ENCODE peak calls at places on chromosomes 2 and 18, in ten cellular contexts. Q, O, A, S, X, T, M, Z, G and Y are unnamed samples.

GRCh38 chr2:38099096-38099997 is 23.4 kb upstream of the CYP1B1 start:
- DNase-seq in X (no peak), T (no peak), Z (no peak), O (no peak), A (no peak), M (no peak), G (no peak), S (no peak), Q (peak), Y (no peak)

GRCh38 chr2:105768961-105769452 is 24.3 kb downstream of the NCK2 start:
- DNase-seq in Z (peak), T (no peak), S (peak), G (no peak), M (no peak), A (no peak), Q (no peak), O (no peak), X (no peak), Y (no peak)

GRCh38 chr2:68418855-68419254 is 48.2 kb downstream of the FBXO48 start:
- DNase-seq in X (no peak), O (no peak), S (no peak), Z (no peak), G (no peak), T (no peak), Q (peak), M (no peak), A (no peak), Y (no peak)

GRCh38 chr2:158321264-158321663 is 135.3 kb downstream of the CCDC148 start:
- DNase-seq in M (peak), O (no peak), T (no peak), A (no peak), Q (no peak), G (peak), Z (no peak), X (no peak), S (peak), Y (no peak)

GRCh38 chr2:145849466-145849865 is 1329.5 kb upstream of the ZEB2 start:
- DNase-seq in T (no peak), Z (no peak), O (no peak), X (no peak), S (no peak), A (no peak), G (no peak), M (no peak), Q (no peak), Y (no peak)

GRCh38 chr2:173881466-173881865 is 83.7 kb downstream of the SP3 start:
- DNase-seq in Z (no peak), Q (no peak), A (no peak), T (no peak), O (no peak), X (no peak), M (no peak), S (peak), G (no peak), Y (peak)

GRCh38 chr18:31104444-31104843 is 2.2 kb upstream of the DSC2 start:
- DNase-seq in X (no peak), Q (no peak), Z (no peak), S (no peak), M (no peak), A (no peak), T (no peak), G (no peak), O (no peak), Y (no peak)

GRCh38 chr2:178452334-178452733 is 1.2 kb downstream of the PJVK start:
- DNase-seq in A (no peak), X (no peak), Q (no peak), S (no peak), G (no peak), O (no peak), Z (no peak), T (no peak), M (no peak), Y (no peak)

GRCh38 chr2:173991857-173992588 is 26.9 kb upstream of the SP3 start:
- DNase-seq in G (no peak), S (peak), M (no peak), X (peak), T (peak), Z (no peak), Q (no peak), A (peak), O (no peak), Y (peak)

GRCh38 chr2:60495226-60495625 is 58.2 kb downstream of the BCL11A start:
- DNase-seq in A (no peak), G (no peak), M (no peak), S (no peak), T (no peak), Q (no peak), X (no peak), Z (no peak), O (no peak), Y (no peak)

GRCh38 chr2:203692039-203692710 is 14.3 kb upstream of the CD28 start:
- DNase-seq in X (no peak), O (no peak), Z (no peak), T (no peak), A (no peak), G (no peak), S (peak), Q (no peak), M (no peak), Y (no peak)

GRCh38 chr18:74453011-74453571 is 4.0 kb downstream of the DIPK1C start:
- DNase-seq in G (no peak), Q (no peak), Z (no peak), S (no peak), T (no peak), X (no peak), A (no peak), M (no peak), O (no peak), Y (no peak)

GRCh38 chr2:121151311-121152109 is 133.5 kb downstream of the TFCP2L1 start:
- DNase-seq in S (no peak), Z (no peak), M (no peak), T (no peak), G (no peak), A (no peak), Q (no peak), O (peak), X (peak), Y (peak)

GRCh38 chr2:182355815-182356214 is 71.0 kb downstream of the PDE1A start:
- DNase-seq in O (no peak), G (no peak), S (peak), M (no peak), Z (no peak), Q (no peak), X (no peak), A (no peak), T (no peak), Y (no peak)

GRCh38 chr2:170524828-170525565 is 190.1 kb upstream of the SP5 start:
- DNase-seq in S (no peak), M (no peak), T (no peak), G (no peak), O (no peak), Z (no peak), X (no peak), Q (no peak), A (no peak), Y (no peak)

GRCh38 chr18:45733535-45733934 is 9.6 kb downstream of the SLC14A1 start:
- DNase-seq in T (no peak), X (no peak), S (no peak), M (no peak), O (no peak), A (no peak), Q (peak), Z (no peak), G (no peak), Y (no peak)

GRCh38 chr2:42882756-42883155 is 90.4 kb upstream of the HAAO start:
- DNase-seq in M (no peak), S (no peak), O (no peak), X (no peak), A (no peak), T (no peak), G (no peak), Q (no peak), Z (no peak), Y (no peak)

GRCh38 chr2:152240559-152241231 is 65.1 kb upstream of the STAM2 start:
- DNase-seq in T (no peak), Q (no peak), S (peak), G (peak), M (no peak), A (no peak), O (no peak), Z (no peak), X (no peak), Y (no peak)

GRCh38 chr2:23944527-23944926 is 4.3 kb downstream of the UBXN2A start:
- DNase-seq in T (no peak), Z (no peak), A (no peak), S (no peak), G (no peak), X (no peak), M (no peak), Q (peak), O (no peak), Y (no peak)

GRCh38 chr18:7065736-7066135 is 51.9 kb downstream of the LAMA1 start:
- DNase-seq in T (no peak), A (no peak), Z (no peak), X (no peak), Q (no peak), S (no peak), G (no peak), O (no peak), M (no peak), Y (no peak)

GRCh38 chr2:46481541-46482193 is 2.3 kb downstream of the TMEM247 start:
- DNase-seq in O (no peak), T (no peak), A (no peak), S (peak), Q (no peak), X (no peak), G (peak), M (peak), Z (peak), Y (no peak)

GRCh38 chr18:61194726-61195125 is 138.5 kb upstream of the CDH20 start:
- DNase-seq in M (no peak), Q (no peak), G (no peak), T (no peak), X (no peak), A (no peak), O (no peak), S (no peak), Z (no peak), Y (no peak)

GRCh38 chr2:200795044-200795443 is 16.7 kb upstream of the BZW1 start:
- DNase-seq in Z (no peak), G (no peak), Q (peak), A (no peak), M (no peak), T (peak), O (no peak), S (peak), X (no peak), Y (no peak)

GRCh38 chr2:73908689-73909652 is 16.2 kb downstream of the ACTG2 start:
- DNase-seq in T (no peak), X (no peak), M (no peak), G (no peak), Q (no peak), Z (no peak), S (no peak), O (no peak), A (no peak), Y (no peak)

GRCh38 chr18:41681138-41681881 is 273.7 kb upstream of the PIK3C3 start:
- DNase-seq in O (no peak), A (no peak), S (peak), T (no peak), Z (no peak), M (no peak), Q (no peak), X (no peak), G (no peak), Y (no peak)

GRCh38 chr2:205130111-205130829 is 552.0 kb upstream of the NRP2 start:
- DNase-seq in Z (no peak), S (no peak), G (no peak), M (peak), X (no peak), O (no peak), Q (no peak), T (no peak), A (no peak), Y (no peak)

GRCh38 chr2:36271266-36271665 is 84.3 kb upstream of the CRIM1 start:
- DNase-seq in M (no peak), G (no peak), Z (no peak), A (no peak), Q (peak), O (no peak), X (no peak), S (no peak), T (no peak), Y (no peak)

GRCh38 chr2:161136696-161137324 is 23.4 kb upstream of the TANK start:
- DNase-seq in X (no peak), O (no peak), G (no peak), Q (no peak), S (peak), M (no peak), A (no peak), T (no peak), Z (no peak), Y (no peak)

GRCh38 chr18:74869904-74870863 is 272.5 kb downstream of the ZNF407 start:
- DNase-seq in Q (no peak), A (no peak), G (no peak), X (no peak), O (no peak), M (no peak), S (peak), T (no peak), Z (no peak), Y (no peak)

GRCh38 chr18:21914739-21915319 is 174.2 kb downstream of the MIB1 start:
- DNase-seq in M (peak), Q (peak), Z (peak), T (no peak), S (peak), A (no peak), X (no peak), O (no peak), G (no peak), Y (no peak)

GRCh38 chr2:109439315-109439714 is 174.5 kb downstream of the SEPTIN10 start:
- DNase-seq in X (no peak), T (no peak), S (no peak), Z (no peak), M (no peak), A (no peak), G (no peak), Q (no peak), O (no peak), Y (no peak)

GRCh38 chr2:105744091-105744908 is 412 bp upstream of the NCK2 start:
- DNase-seq in G (no peak), M (no peak), Q (peak), Z (no peak), O (peak), S (peak), T (peak), X (peak), A (peak), Y (no peak)

GRCh38 chr2:40372278-40372580 is 79.7 kb downstream of the SLC8A1 start:
- DNase-seq in Q (no peak), X (no peak), Z (no peak), G (no peak), A (no peak), T (no peak), O (no peak), S (no peak), M (peak), Y (no peak)

GRCh38 chr2:205139822-205140612 is 542.3 kb upstream of the NRP2 start:
- DNase-seq in Z (no peak), O (peak), M (no peak), X (no peak), A (peak), G (no peak), S (no peak), Q (peak), T (peak), Y (no peak)

GRCh38 chr2:85239102-85239501 is 88.7 kb downstream of the TGOLN2 start:
- DNase-seq in T (no peak), S (no peak), M (no peak), Z (no peak), G (no peak), X (no peak), O (no peak), A (no peak), Q (no peak), Y (no peak)

DNA sequence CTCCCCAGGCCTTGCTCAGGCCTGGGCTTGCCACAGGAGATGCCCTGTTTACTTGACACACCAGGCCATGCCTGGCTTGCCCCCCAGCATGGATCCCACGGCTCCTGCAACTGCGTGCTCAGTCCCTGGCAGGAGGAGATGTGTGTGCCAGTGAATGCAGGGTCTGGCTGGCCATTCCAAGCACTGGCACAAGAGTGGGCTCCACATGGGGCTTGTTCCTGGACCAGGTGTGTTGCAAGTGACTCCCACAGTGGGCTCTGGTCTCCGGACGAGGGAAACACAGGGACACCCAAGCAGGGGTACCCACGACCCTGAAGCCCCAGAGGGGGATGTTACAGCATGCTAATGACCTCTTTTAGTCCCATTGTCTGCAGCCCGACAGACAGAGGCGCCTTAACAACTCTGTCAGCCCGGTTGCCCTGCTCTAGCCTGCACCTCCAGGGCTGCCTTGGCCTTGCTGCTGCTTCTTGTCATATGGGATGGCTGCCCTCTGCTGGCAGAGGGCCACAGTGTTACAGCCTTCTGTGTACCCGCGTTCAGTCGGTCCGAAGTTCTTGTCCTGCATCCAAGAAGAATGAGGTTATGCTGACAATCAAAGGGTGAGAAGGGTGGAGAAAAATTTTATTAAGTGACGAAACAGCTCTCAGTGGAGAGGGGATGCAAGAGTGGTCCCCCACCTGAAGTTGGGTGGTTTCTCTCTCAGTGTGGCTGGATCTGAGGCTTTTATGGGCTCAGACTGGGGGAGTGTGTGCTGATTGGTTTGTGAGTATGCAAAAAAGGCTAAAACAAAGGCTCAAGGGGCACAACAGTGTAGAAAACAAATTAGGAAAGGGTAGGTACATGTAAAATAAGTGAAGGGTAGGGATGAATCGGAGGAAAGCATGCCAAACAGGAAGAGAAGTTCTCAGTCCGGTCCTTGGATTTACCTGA is 180.4 kb downstream of the MBD5 start:
- DNase-seq in M (no peak), O (peak), X (peak), A (peak), Z (no peak), S (peak), G (peak), T (no peak), Q (peak), Y (no peak)
- TF ChIP-seq CTCF in M (peak), O (peak), X (no peak), A (no peak), Z (peak), S (peak), G (peak), T (no peak), Q (peak), Y (no peak)

DNA sequence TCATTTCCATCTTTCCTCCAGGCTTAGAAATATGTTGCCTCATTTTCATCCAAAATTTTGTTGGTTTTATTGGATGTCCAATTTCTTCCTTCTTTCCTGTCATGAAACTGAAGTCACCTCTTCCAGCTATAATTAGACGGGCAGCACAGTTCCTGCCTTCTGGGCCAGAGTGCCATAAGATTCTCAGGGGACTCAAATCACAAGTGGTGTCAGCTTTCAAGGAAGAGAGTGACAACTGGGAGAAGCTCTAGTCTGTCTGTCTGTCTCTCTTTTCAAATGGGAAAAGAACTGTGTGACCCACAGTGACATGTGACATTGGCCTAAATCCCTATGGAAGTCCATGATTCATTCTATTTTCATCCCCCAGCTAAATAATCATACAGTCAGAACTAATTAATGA is 96.2 kb downstream of the CYRIA start:
- DNase-seq in S (no peak), M (no peak), G (no peak), Z (no peak), X (no peak), T (no peak), Q (no peak), O (no peak), A (no peak), Y (no peak)
- H3K4me3 ChIP-seq in S (no peak), M (no peak), G (no peak), Z (no peak), X (no peak), T (no peak), Q (no peak), O (no peak), A (no peak), Y (no peak)

GRCh38 chr2:4901092-4901735 is 791.0 kb upstream of the SOX11 start:
- DNase-seq in Q (no peak), O (no peak), M (no peak), A (no peak), Z (no peak), X (no peak), T (no peak), G (no peak), S (no peak), Y (no peak)
- TF ChIP-seq CTCF in Q (no peak), O (no peak), M (no peak), A (no peak), Z (no peak), X (no peak), T (no peak), G (no peak), S (no peak), Y (no peak)

GRCh38 chr2:96262306-96262705 is 3.5 kb downstream of the TMEM127 start:
- DNase-seq in G (no peak), S (no peak), Z (no peak), O (no peak), T (no peak), A (no peak), Q (no peak), M (no peak), X (no peak), Y (no peak)

GRCh38 chr2:96265840-96266569 is at the start of the genes CIAO1 and TMEM127:
- DNase-seq in T (peak), X (peak), G (peak), S (peak), A (peak), O (peak), Z (peak), M (peak), Q (peak), Y (peak)

GRCh38 chr2:96265349-96265839 is 403 bp downstream of the TMEM127 start:
- DNase-seq in G (no peak), M (no peak), T (no peak), S (no peak), X (no peak), Z (no peak), Q (peak), O (peak), A (peak), Y (peak)

GRCh38 chr2:96264656-96265348 is 995 bp downstream of the TMEM127 start:
- DNase-seq in S (peak), A (no peak), M (no peak), G (no peak), Q (peak), X (peak), O (peak), T (no peak), Z (no peak), Y (no peak)

GRCh38 chr2:96264086-96264485 is 1.7 kb downstream of the TMEM127 start:
- DNase-seq in S (peak), G (no peak), A (no peak), Z (no peak), M (no peak), Q (no peak), T (no peak), X (no peak), O (no peak), Y (no peak)
- H3K4me3 ChIP-seq in S (peak), G (peak), A (peak), Z (peak), M (peak), Q (peak), T (no peak), X (no peak), O (no peak), Y (no peak)

DNA sequence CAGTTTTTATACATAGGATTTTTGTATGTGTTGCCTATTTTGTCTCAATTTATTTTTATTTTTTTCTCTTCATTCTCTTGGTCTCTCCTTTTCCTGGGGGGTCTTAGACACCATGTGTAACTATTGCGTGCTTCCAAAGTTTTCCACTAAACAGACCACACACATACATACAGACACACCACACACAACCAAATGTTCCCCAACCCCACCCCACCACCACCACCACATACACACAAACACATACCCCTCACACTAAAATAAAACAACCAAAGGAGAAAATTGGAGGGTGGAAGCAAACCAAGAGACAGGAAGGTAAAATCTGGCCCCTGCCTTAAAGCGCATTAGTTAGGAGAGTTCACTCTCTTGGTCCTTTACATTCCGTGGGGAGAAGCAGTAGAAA is 30.0 kb upstream of the ANXA4 start:
- DNase-seq in G (no peak), O (no peak), X (no peak), A (no peak), M (no peak), T (no peak), Z (no peak), S (no peak), Q (no peak), Y (no peak)
- TF ChIP-seq CTCF in G (no peak), O (no peak), X (no peak), A (no peak), M (no peak), T (no peak), Z (no peak), S (no peak), Q (no peak), Y (no peak)

DNA sequence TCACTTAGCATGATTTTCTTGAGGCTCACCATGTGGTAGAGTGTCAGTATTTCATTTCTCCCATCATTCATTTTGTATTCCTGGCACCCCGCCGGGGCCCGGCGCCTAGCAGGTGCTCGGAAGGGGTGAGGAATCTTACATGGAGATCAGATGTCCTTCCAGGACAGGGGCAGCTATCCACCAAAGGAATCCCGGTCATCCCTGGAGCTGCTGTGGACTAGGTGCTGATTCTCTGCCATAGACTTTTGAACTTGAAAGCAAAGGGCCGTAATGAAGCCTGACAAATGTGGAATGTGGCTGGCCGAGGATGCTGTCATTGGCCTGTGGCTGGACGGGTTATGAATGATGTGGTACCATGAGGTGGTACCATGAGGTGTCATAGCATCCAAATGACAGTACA is 2.4 kb downstream of the PRELID3A start:
- DNase-seq in O (no peak), G (no peak), Q (no peak), Z (no peak), X (no peak), S (no peak), M (peak), T (no peak), A (no peak), Y (no peak)
- H3K4me3 ChIP-seq in O (no peak), G (peak), Q (no peak), Z (no peak), X (no peak), S (no peak), M (no peak), T (no peak), A (no peak), Y (no peak)